ENCODE peak calls at places on chromosomes 3 and 15, in seven cellular contexts. X is A549, T is OCI-LY7, A is uterus, N is neuronal stem cell, W is ovary, G is PC-9. I is an unnamed sample.

GRCh38 chr15:63983071-63983711 is 63.1 kb downstream of the DAPK2 start:
- DNase-seq in X (no peak), T (peak; percentile 34), A (no peak), N (peak; percentile 39), W (no peak), G (no peak), I (no peak)

GRCh38 chr15:26087395-26087794 is 224.3 kb upstream of the ATP10A start:
- DNase-seq in X (no peak), T (no peak), A (no peak), N (no peak), W (no peak), G (no peak), I (no peak)

GRCh38 chr15:75307778-75308390 is 25.2 kb downstream of the GOLGA6D start:
- DNase-seq in X (peak; percentile 77), T (peak; percentile 37), A (no peak), N (peak; percentile 6), W (peak; percentile 64), G (peak; percentile 51), I (no peak)

GRCh38 chr3:9111349-9112265 is 137.8 kb downstream of the SRGAP3 start:
- DNase-seq in X (no peak), T (peak; percentile 4), A (peak; percentile 76), N (no peak), W (peak; percentile 70), G (no peak), I (peak; percentile 12)

GRCh38 chr3:57436195-57436761 is 107.9 kb downstream of the DNAH12 start:
- DNase-seq in X (no peak), T (no peak), A (no peak), N (no peak), W (no peak), G (no peak), I (no peak)

GRCh38 chr3:143267984-143268383 is 148.4 kb downstream of the CHST2 start:
- DNase-seq in X (no peak), T (no peak), A (no peak), N (no peak), W (no peak), G (no peak), I (no peak)

GRCh38 chr15:92228830-92229229 is 164.9 kb upstream of the ST8SIA2 start:
- DNase-seq in X (no peak), T (no peak), A (no peak), N (no peak), W (no peak), G (no peak), I (no peak)

GRCh38 chr3:193016437-193016887 is 98.8 kb upstream of the MB21D2 start:
- DNase-seq in X (no peak), T (no peak), A (peak; percentile 37), N (peak; percentile 12), W (peak; percentile 47), G (no peak), I (no peak)

GRCh38 chr3:171812811-171813210 is 2.5 kb upstream of the PLD1 start:
- DNase-seq in X (no peak), T (no peak), A (no peak), N (no peak), W (no peak), G (peak; percentile 45), I (no peak)

GRCh38 chr3:151379083-151379734 is 5.3 kb downstream of the P2RY12 start:
- DNase-seq in X (peak; percentile 29), T (peak; percentile 44), A (no peak), N (peak; percentile 11), W (peak; percentile 64), G (no peak), I (no peak)

GRCh38 chr3:149366031-149366430 is 11.4 kb downstream of the TM4SF1 start:
- DNase-seq in X (no peak), T (no peak), A (no peak), N (no peak), W (no peak), G (peak; percentile 47), I (no peak)

GRCh38 chr3:103992469-103992868 is 1374.2 kb upstream of the ALCAM start:
- DNase-seq in X (peak; percentile 5), T (no peak), A (no peak), N (no peak), W (no peak), G (no peak), I (no peak)
- H3K4me3 ChIP-seq in X (no peak overlapping the region), T (no peak overlapping the region), A (no peak overlapping the region), N (no peak overlapping the region), W (no peak overlapping the region), G (no peak overlapping the region), I (no peak overlapping the region)

DNA sequence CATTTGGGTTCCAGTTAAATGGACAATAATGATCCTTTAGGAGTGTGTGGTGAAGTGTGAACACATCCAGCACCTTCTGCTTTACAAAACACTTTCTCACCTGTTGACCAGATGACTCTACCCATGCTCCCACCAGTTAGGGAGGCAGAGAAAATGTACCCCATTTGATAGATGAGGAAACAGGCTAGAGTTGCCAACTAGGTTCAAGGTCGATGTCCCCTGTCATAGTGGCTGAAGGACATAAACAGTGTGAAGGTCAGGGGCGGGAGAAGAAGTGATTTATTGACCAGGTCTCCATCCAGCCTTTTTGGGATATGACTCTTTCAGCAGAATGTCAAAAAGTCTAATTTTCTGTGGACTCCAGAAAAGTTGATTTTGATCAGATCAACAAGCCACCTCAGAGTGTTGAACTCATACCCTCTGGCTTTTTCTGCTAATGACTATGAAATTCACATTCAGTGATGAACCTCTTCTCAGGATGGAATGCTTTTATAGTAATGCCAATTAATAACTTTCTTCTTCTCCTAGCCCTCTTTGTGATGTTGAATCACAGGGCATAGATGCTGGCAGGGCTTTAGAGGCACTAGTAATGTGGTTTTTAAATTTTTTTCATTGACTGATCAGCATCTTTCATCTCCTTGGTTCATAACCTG is 57.5 kb downstream of the CPN2 start:
- DNase-seq in X (no peak), T (no peak), A (no peak), N (no peak), W (peak; percentile 4), G (no peak), I (no peak)
- H3K4me1 ChIP-seq in X (peaks cover 17% of the 10 kb centered on the region), T (no peaks in the 10 kb centered on the region), A (no peaks in the 10 kb centered on the region), N (peaks cover 28% of the 10 kb centered on the region), W (peaks cover 5% of the 10 kb centered on the region), G (peaks cover 65% of the 10 kb centered on the region), I (peaks cover 8% of the 10 kb centered on the region)

GRCh38 chr3:79367803-79368202 is 400.0 kb downstream of the ROBO1 start:
- DNase-seq in X (no peak), T (no peak), A (no peak), N (no peak), W (no peak), G (no peak), I (no peak)

GRCh38 chr3:79368403-79368802 is 399.4 kb downstream of the ROBO1 start:
- DNase-seq in X (no peak), T (no peak), A (no peak), N (no peak), W (no peak), G (no peak), I (no peak)

GRCh38 chr3:79369306-79369705 is 398.5 kb downstream of the ROBO1 start:
- DNase-seq in X (no peak), T (no peak), A (no peak), N (no peak), W (no peak), G (no peak), I (no peak)

GRCh38 chr3:79366414-79366813 is 401.4 kb downstream of the ROBO1 start:
- DNase-seq in X (no peak), T (no peak), A (no peak), N (no peak), W (no peak), G (no peak), I (no peak)

DNA sequence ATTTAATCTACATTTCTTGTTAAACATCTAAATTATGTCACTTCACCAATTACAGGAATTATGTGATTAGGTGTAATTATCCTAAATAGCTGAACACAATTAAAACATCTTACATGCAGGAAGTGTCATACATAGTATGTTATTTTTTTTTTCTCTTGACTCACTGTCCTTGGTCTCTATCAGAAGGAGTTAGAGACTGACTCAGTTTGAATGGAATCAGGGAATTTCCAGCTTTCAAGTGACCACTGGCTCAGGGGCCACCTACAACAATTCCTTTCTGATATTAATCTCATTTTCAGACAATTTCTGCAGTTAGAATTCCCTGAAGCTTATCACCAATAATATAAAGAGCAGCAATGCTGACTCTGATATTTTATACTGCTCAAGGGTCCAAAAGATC is 400.7 kb downstream of the ROBO1 start:
- DNase-seq in X (no peak), T (no peak), A (no peak), N (no peak), W (no peak), G (no peak), I (no peak)
- H3K4me3 ChIP-seq in X (no peak overlapping the region), T (no peak overlapping the region), A (no peak overlapping the region), N (no peak overlapping the region), W (no peak overlapping the region), G (no peak overlapping the region), I (no peak overlapping the region)

GRCh38 chr15:101500865-101501551 is 11.5 kb upstream of the PCSK6 start:
- DNase-seq in X (no peak), T (no peak), A (no peak), N (no peak), W (no peak), G (no peak), I (no peak)
- H3K4me1 ChIP-seq in X (peaks cover 6% of the 10 kb centered on the region), T (no peaks in the 10 kb centered on the region), A (no peaks in the 10 kb centered on the region), N (peaks cover 5% of the 10 kb centered on the region), W (peaks cover 4% of the 10 kb centered on the region), G (peaks cover 25% of the 10 kb centered on the region), I (peaks cover 8% of the 10 kb centered on the region)

I was measured in thoracic aorta.